ENCODE peak calls at places on chromosomes 11 and 22, in five cellular contexts. S is body of pancreas; L is CD8-positive, alpha-beta T cell; R is kidney epithelial cell; V is upper lobe of right lung. N is an unnamed sample.

GRCh38 chr11:44246726-44247125 is 63.2 kb downstream of the ALX4 start:
- DNase-seq in V (no peak), S (no peak), R (no peak), L (no peak), N (peak)

GRCh38 chr11:101583180-101584128 is at the start of gene TRPC6:
- DNase-seq in L (no peak), S (peak), V (peak), R (no peak), N (no peak)

GRCh38 chr11:13045734-13046133 is 36.6 kb downstream of the RASSF10 start:
- DNase-seq in S (no peak), L (no peak), R (no peak), V (no peak), N (no peak)

GRCh38 chr11:130451261-130452019 is 3.0 kb downstream of the ADAMTS15 start:
- DNase-seq in V (no peak), S (no peak), L (no peak), R (no peak), N (no peak)

GRCh38 chr11:124758355-124759267 is 3.5 kb downstream of the ESAM start:
- DNase-seq in S (peak), V (peak), L (peak), R (no peak), N (no peak)

GRCh38 chr11:23252426-23252825 is 392.2 kb upstream of the CCDC179 start:
- DNase-seq in S (no peak), R (no peak), V (no peak), L (no peak), N (no peak)

GRCh38 chr22:32502346-32502745 is 27.7 kb downstream of the FBXO7 start:
- DNase-seq in L (no peak), R (no peak), V (no peak), S (no peak), N (no peak)

GRCh38 chr11:210122-210802 is 2.8 kb downstream of the RIC8A start:
- DNase-seq in V (peak), R (peak), L (no peak), S (no peak), N (no peak)

GRCh38 chr22:44102856-44103255 is 77.9 kb upstream of the PARVG start:
- DNase-seq in S (no peak), L (no peak), R (no peak), V (no peak), N (no peak)

GRCh38 chr11:120929664-120930154 is 94.2 kb upstream of the TBCEL start:
- DNase-seq in S (peak), L (no peak), R (no peak), V (no peak), N (no peak)

GRCh38 chr11:114017723-114018122 is 41.8 kb upstream of the ZBTB16 start:
- DNase-seq in R (no peak), V (no peak), L (no peak), S (no peak), N (no peak)

GRCh38 chr22:49039625-49040024 is 788.0 kb downstream of the BRD1 start:
- DNase-seq in V (no peak), L (no peak), S (no peak), R (no peak), N (no peak)

GRCh38 chr11:45246241-45246640 is 39.9 kb downstream of the SYT13 start:
- DNase-seq in V (no peak), S (no peak), L (no peak), R (no peak), N (no peak)

GRCh38 chr11:109956124-109956793 is 136.9 kb upstream of the ZC3H12C start:
- DNase-seq in V (no peak), R (no peak), S (no peak), L (no peak), N (no peak)

GRCh38 chr11:130909650-130910049 is 6.6 kb downstream of the SNX19 start:
- DNase-seq in R (no peak), L (no peak), V (no peak), S (no peak), N (peak)

GRCh38 chr11:67283490-67283963 is 5.6 kb upstream of the ANKRD13D start:
- DNase-seq in V (peak), R (no peak), L (no peak), S (peak), N (no peak)

GRCh38 chr11:103619480-103619879 is 417.0 kb upstream of the DDI1 start:
- DNase-seq in L (no peak), V (no peak), R (no peak), S (peak), N (no peak)

GRCh38 chr11:48193876-48194275 is 22.7 kb upstream of the OR4B1 start:
- DNase-seq in V (no peak), R (no peak), S (no peak), L (no peak), N (peak)

GRCh38 chr22:47395481-47395880 is 633.0 kb downstream of the TBC1D22A start:
- DNase-seq in R (no peak), V (peak), S (peak), L (no peak), N (no peak)

GRCh38 chr11:115279831-115280761 is 224.1 kb downstream of the CADM1 start:
- DNase-seq in R (no peak), V (no peak), S (no peak), L (no peak), N (no peak)

GRCh38 chr22:31537019-31537535 is 40.7 kb downstream of the SFI1 start:
- DNase-seq in S (no peak), R (no peak), L (no peak), V (no peak), N (no peak)

GRCh38 chr22:29306175-29306829 is at the start of gene GAS2L1:
- DNase-seq in V (peak), S (peak), L (no peak), R (no peak), N (peak)

GRCh38 chr11:6900327-6900999 is 8.2 kb upstream of the OR2D2 start:
- DNase-seq in V (no peak), L (no peak), R (no peak), S (no peak), N (no peak)

GRCh38 chr22:50014655-50015401 is 2.3 kb upstream of the IL17REL start:
- DNase-seq in L (no peak), R (no peak), V (peak), S (no peak), N (no peak)

GRCh38 chr11:291281-292210 is 2.6 kb downstream of the PGGHG start:
- DNase-seq in R (no peak), L (no peak), V (peak), S (peak), N (no peak)

GRCh38 chr11:35593143-35593542 is 25.1 kb upstream of the FJX1 start:
- DNase-seq in V (no peak), S (no peak), R (peak), L (no peak), N (peak)

GRCh38 chr22:49062155-49063039 is 765.3 kb downstream of the BRD1 start:
- DNase-seq in S (peak), V (peak), L (no peak), R (no peak), N (no peak)

GRCh38 chr11:10265936-10266335 is 28.1 kb downstream of the SBF2 start:
- DNase-seq in L (no peak), V (no peak), S (no peak), R (no peak), N (no peak)

GRCh38 chr22:29700949-29701927 is 18.6 kb upstream of the CABP7 start:
- DNase-seq in L (no peak), S (peak), V (no peak), R (peak), N (no peak)

GRCh38 chr11:41245184-41245583 is 214.3 kb downstream of the LRRC4C start:
- DNase-seq in S (no peak), R (no peak), L (no peak), V (peak), N (no peak)

GRCh38 chr22:30582051-30582450 is 7.6 kb upstream of the GAL3ST1 start:
- DNase-seq in V (no peak), L (no peak), S (no peak), R (no peak), N (no peak)

GRCh38 chr22:17436382-17436951 is 67.2 kb downstream of the CECR2 start:
- DNase-seq in R (no peak), L (no peak), S (no peak), V (no peak), N (no peak)

GRCh38 chr11:57599381-57599780 is 1.9 kb downstream of the SERPING1 start:
- DNase-seq in L (no peak), S (no peak), V (no peak), R (no peak), N (no peak)
- H3K4me3 ChIP-seq in L (no peak), S (no peak), V (peak), R (no peak), N (no peak)

GRCh38 chr11:11898648-11899047 is 56.9 kb downstream of the USP47 start:
- DNase-seq in R (no peak), V (no peak), S (no peak), L (no peak), N (no peak)

GRCh38 chr11:11894486-11894885 is 52.7 kb downstream of the USP47 start:
- DNase-seq in V (no peak), R (no peak), L (no peak), S (no peak), N (no peak)

GRCh38 chr11:11895672-11896071 is 53.9 kb downstream of the USP47 start:
- DNase-seq in R (no peak), S (no peak), L (no peak), V (no peak), N (no peak)

GRCh38 chr11:11901917-11902316 is 60.1 kb downstream of the USP47 start:
- DNase-seq in S (no peak), V (no peak), L (no peak), R (no peak), N (no peak)

GRCh38 chr11:11899401-11899800 is 57.6 kb downstream of the USP47 start:
- DNase-seq in L (no peak), V (no peak), R (no peak), S (no peak), N (no peak)
- TF ChIP-seq CTCF in L (no peak), V (peak), R (peak), S (no peak), N (no peak)

DNA sequence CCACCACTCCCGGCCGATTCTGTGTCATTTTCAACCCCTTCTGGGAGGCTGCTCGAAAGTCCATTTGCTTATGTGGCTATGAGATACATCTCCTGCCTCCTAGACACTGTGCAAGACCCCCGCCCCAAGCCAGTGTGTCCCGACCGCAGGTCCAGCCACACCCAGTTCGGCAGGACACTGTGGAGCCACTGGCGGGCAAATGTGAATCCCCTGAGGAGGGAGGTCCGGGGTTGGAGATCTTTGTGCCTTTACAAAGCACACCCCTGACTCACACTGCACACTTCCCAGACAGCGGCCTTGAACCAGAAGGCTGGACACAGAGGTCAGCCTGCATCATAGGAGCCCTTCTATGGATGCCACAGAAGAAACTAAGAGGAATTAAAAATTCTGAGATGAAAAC is 17.4 kb downstream of the FXYD6 start:
- DNase-seq in V (no peak), S (no peak), R (no peak), L (no peak), N (no peak)
- H3K4me3 ChIP-seq in V (no peak), S (no peak), R (no peak), L (no peak), N (no peak)

GRCh38 chr22:26168934-26169311 is 339 bp upstream of the SEZ6L start:
- DNase-seq in V (no peak), S (no peak), R (no peak), L (no peak), N (no peak)

GRCh38 chr22:26172389-26172990 is 3.2 kb downstream of the SEZ6L start:
- DNase-seq in V (no peak), R (no peak), S (peak), L (no peak), N (no peak)

GRCh38 chr22:26169312-26170111 is at the start of gene SEZ6L:
- DNase-seq in V (peak), S (peak), L (no peak), R (no peak), N (no peak)

GRCh38 chr22:26170112-26170492 is 840 bp downstream of the SEZ6L start:
- DNase-seq in S (no peak), V (no peak), L (no peak), R (no peak), N (no peak)

DNA sequence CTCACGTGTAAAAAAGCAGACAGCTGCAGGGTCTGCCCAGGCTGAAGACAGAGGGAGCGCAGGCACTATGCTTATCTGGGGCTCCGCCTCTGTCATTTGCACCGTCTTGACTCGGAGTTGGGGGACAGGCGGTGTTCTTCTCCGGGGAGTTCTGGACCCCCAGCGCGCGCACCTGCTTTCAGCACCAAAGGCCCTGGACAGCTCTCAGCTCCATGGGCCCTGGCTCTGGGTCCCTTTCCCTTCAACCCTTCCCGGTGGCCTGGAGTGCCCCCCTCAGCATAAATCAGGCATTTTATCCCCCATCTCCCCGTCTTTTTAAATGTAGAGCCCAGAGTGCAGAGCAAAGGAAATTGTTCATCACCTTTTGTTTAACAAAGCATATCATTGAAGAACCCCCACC is 1.5 kb downstream of the SEZ6L start:
- DNase-seq in R (no peak), V (no peak), L (no peak), S (peak), N (no peak)
- TF ChIP-seq CTCF in R (no peak), V (no peak), L (no peak), S (no peak), N (no peak)

DNA sequence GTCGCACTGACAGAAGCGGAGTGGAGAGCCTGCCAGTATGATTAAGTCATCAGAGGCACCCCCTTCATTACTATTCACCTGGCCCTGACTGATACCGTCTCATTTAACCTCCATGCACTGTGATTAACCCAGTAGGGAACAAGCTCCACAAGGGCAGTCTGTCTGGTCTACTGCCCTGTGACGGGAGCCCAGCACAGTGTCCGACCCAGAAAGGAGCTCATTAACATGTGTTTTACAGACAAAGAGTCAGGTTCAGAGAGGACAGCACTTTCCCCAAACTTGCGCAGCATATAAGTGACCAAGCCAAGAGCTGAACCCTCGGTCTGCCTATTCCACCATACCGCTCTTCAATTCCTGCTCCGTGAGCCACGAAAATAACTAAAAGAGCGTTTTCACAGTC is 129.5 kb downstream of the RRAS2 start:
- DNase-seq in S (no peak), V (no peak), L (no peak), R (no peak), N (no peak)
- H3K4me3 ChIP-seq in S (no peak), V (no peak), L (no peak), R (no peak), N (no peak)

GRCh38 chr22:46112405-46112804 is 37.9 kb upstream of the PPARA start:
- DNase-seq in V (no peak), L (no peak), R (no peak), S (no peak), N (no peak)
- TF ChIP-seq CTCF in V (no peak), L (no peak), R (no peak), S (no peak), N (no peak)

DNA sequence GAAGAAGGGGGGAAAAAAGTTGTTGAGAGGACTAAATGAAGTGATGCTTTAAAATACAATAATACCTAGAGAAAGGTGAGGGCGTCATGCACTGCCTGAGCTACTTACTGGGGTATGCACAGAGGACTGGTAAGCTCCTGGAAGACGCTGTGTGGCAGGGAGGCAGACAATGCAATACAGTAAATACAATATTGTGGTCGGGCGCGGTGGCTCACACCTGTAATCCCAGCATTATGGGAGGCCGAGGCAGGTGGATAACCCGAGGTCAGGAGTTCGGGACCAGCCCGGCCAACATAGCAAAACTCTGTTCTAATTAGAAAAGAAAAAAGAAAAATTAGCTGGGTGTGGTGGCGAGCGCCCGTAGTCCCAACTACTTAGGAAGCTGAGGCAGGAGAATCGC is 683 bp upstream of the SYTL2 start:
- DNase-seq in S (no peak), V (no peak), L (no peak), R (no peak), N (no peak)
- H3K4me3 ChIP-seq in S (no peak), V (peak), L (peak), R (peak), N (peak)

GRCh38 chr11:77095551-77096490 is 6.8 kb upstream of the OMP start:
- DNase-seq in L (no peak), V (peak), S (peak), R (no peak), N (no peak)
- TF ChIP-seq CTCF in L (no peak), V (no peak), S (no peak), R (no peak), N (no peak)

GRCh38 chr11:31813242-31813960 is 2.3 kb upstream of the PAX6 start:
- DNase-seq in L (no peak), V (no peak), R (no peak), S (no peak), N (no peak)

GRCh38 chr11:31815743-31816466 is 4.8 kb upstream of the PAX6 start:
- DNase-seq in R (no peak), V (no peak), S (no peak), L (no peak), N (no peak)

GRCh38 chr11:31812392-31813241 is 1.5 kb upstream of the PAX6 start:
- DNase-seq in S (no peak), V (no peak), L (no peak), R (no peak), N (no peak)

GRCh38 chr11:31816467-31817053 is 5.4 kb upstream of the PAX6 start:
- DNase-seq in V (no peak), R (no peak), L (no peak), S (no peak), N (no peak)

GRCh38 chr11:31813961-31814868 is 3.1 kb upstream of the PAX6 start:
- DNase-seq in V (no peak), R (no peak), L (no peak), S (no peak), N (no peak)
- H3K4me3 ChIP-seq in V (no peak), R (no peak), L (peak), S (no peak), N (no peak)

DNA sequence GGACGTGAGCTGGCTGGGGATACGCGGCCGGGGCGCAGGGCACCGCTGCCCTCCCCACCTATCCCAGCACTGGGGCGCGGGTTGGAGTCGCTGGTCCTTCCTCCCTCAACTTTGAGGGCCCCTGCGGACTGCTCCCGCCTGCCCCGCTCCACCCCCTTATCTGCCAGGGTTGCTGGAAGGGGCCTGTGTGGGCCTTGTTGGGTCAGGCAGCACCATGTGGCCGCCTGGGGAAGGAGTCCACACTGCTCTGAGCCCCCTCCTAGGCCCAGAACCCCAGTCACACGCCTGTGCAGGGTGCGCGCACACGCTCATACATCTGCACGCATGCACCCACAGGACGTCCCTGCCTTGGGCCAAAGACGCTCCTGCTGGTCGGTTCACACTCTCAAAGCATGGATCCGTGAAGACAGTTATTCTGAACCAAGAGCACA is 595 bp downstream of the TUB start:
- DNase-seq in R (no peak), V (no peak), S (no peak), L (no peak), N (no peak)
- TF ChIP-seq CTCF in R (no peak), V (no peak), S (no peak), L (no peak), N (no peak)